ENCODE peak calls at places on chromosomes 4 and X, in nine cellular contexts. W is IMR-90, O is heart left ventricle, Y is GM12891, J is thyroid gland, N is H54, F is transverse colon, R is sigmoid colon, M is stomach. B is an unnamed sample.

GRCh38 chr4:120720354-120720753 is 202.2 kb downstream of the PRDM5 start:
- DNase-seq in Y (no peak), O (no peak), W (no peak), R (no peak), M (no peak), F (no peak), J (no peak), N (no peak), B (no peak)

GRCh38 chrX:96314974-96315373 is 369.7 kb upstream of the DIAPH2 start:
- DNase-seq in R (no peak), Y (no peak), F (no peak), M (no peak), N (peak), W (peak), J (no peak), O (no peak), B (no peak)

GRCh38 chr4:1172228-1172851 is at the start of gene SPON2:
- DNase-seq in R (peak), F (no peak), M (no peak), Y (no peak), W (peak), J (no peak), O (no peak), N (no peak), B (peak)

GRCh38 chr4:141620715-141621114 is 15.7 kb upstream of the IL15 start:
- DNase-seq in F (no peak), N (no peak), W (no peak), R (no peak), M (no peak), J (no peak), O (no peak), Y (no peak), B (no peak)

GRCh38 chr4:140326395-140326993 is 47.0 kb upstream of the SCOC start:
- DNase-seq in Y (no peak), F (peak), J (peak), N (no peak), R (no peak), M (no peak), W (peak), O (no peak), B (peak)

GRCh38 chr4:186643501-186644315 is 79.9 kb downstream of the FAT1 start:
- DNase-seq in F (no peak), N (no peak), O (no peak), J (no peak), W (peak), M (no peak), R (no peak), Y (no peak), B (no peak)

GRCh38 chr4:53813991-53814390 is 222.7 kb upstream of the LNX1 start:
- DNase-seq in N (no peak), W (peak), J (no peak), M (no peak), F (no peak), R (no peak), O (no peak), Y (no peak), B (no peak)

GRCh38 chr4:11720292-11720691 is 291.6 kb upstream of the HS3ST1 start:
- DNase-seq in N (no peak), F (no peak), M (no peak), R (no peak), J (no peak), O (no peak), W (peak), Y (peak), B (no peak)

GRCh38 chr4:186871856-186872255 is 148.2 kb upstream of the FAT1 start:
- DNase-seq in F (no peak), O (no peak), J (no peak), W (no peak), M (no peak), Y (no peak), N (no peak), R (no peak), B (no peak)

GRCh38 chrX:16204538-16204937 is 37.3 kb downstream of the MAGEB17 start:
- DNase-seq in Y (no peak), F (no peak), W (no peak), J (no peak), O (no peak), N (no peak), M (no peak), R (no peak), B (no peak)

GRCh38 chrX:108270739-108271396 is 167.4 kb downstream of the COL4A6 start:
- DNase-seq in R (peak), M (no peak), Y (no peak), J (no peak), F (no peak), N (no peak), O (no peak), W (peak), B (no peak)

GRCh38 chrX:107715331-107716044 is 60.1 kb downstream of the TSC22D3 start:
- DNase-seq in N (no peak), Y (no peak), W (peak), F (peak), J (no peak), O (no peak), M (no peak), R (no peak), B (no peak)

GRCh38 chr4:108219998-108220397 is 51.3 kb upstream of the LEF1 start:
- DNase-seq in O (no peak), F (no peak), R (no peak), N (no peak), W (no peak), Y (no peak), J (no peak), M (no peak), B (no peak)

GRCh38 chr4:149986916-149987315 is 91.3 kb upstream of the DCLK2 start:
- DNase-seq in N (no peak), R (no peak), W (no peak), O (no peak), J (no peak), Y (no peak), M (no peak), F (no peak), B (no peak)

GRCh38 chr4:163017135-163017534 is 149.6 kb downstream of the NAF1 start:
- DNase-seq in M (no peak), Y (no peak), R (no peak), F (no peak), O (no peak), J (no peak), W (no peak), N (no peak), B (no peak)

GRCh38 chrX:120457766-120458180 is 11.3 kb downstream of the LAMP2 start:
- DNase-seq in R (no peak), W (peak), Y (no peak), F (no peak), N (peak), O (no peak), J (peak), M (no peak), B (no peak)

GRCh38 chr4:47122592-47123291 is 91.4 kb downstream of the GABRB1 start:
- DNase-seq in N (peak), W (peak), O (peak), R (no peak), M (peak), F (peak), Y (peak), J (peak), B (no peak)

GRCh38 chr4:144659493-144659892 is 13.5 kb downstream of the HHIP start:
- DNase-seq in Y (no peak), F (no peak), N (no peak), M (no peak), W (no peak), J (no peak), O (no peak), R (no peak), B (no peak)

GRCh38 chr4:87078987-87079469 is 141.4 kb downstream of the KLHL8 start:
- DNase-seq in W (peak), Y (no peak), N (no peak), O (peak), M (no peak), F (no peak), R (peak), J (no peak), B (no peak)

GRCh38 chrX:275967-276587 is 5.1 kb upstream of the PLCXD1 start:
- DNase-seq in N (peak), M (peak), F (peak), Y (peak), R (peak), W (peak), O (peak), J (peak), B (no peak)

GRCh38 chrX:11757729-11758399 is at the start of gene MSL3:
- DNase-seq in J (peak), Y (peak), R (peak), O (peak), W (peak), M (peak), F (peak), N (peak), B (peak)

GRCh38 chr4:150579591-150580234 is 2.2 kb upstream of the MAB21L2 start:
- DNase-seq in J (no peak), M (no peak), R (peak), W (peak), F (no peak), N (no peak), Y (no peak), O (peak), B (no peak)

GRCh38 chr4:151276787-151277557 is at the start of gene PRSS48:
- DNase-seq in F (peak), W (peak), M (peak), Y (peak), N (peak), O (peak), J (peak), R (peak), B (peak)

GRCh38 chr4:173242466-173243250 is 74.0 kb downstream of the GALNT7 start:
- DNase-seq in M (no peak), F (no peak), W (no peak), J (peak), N (no peak), R (no peak), O (no peak), Y (no peak), B (no peak)

GRCh38 chr4:40482985-40483647 is 146.5 kb downstream of the RBM47 start:
- DNase-seq in O (no peak), N (no peak), R (no peak), W (no peak), Y (no peak), F (no peak), M (no peak), J (peak), B (no peak)

GRCh38 chrX:136176399-136176825 is 29.1 kb downstream of the FHL1 start:
- DNase-seq in J (peak), M (no peak), N (no peak), R (peak), F (no peak), O (no peak), W (peak), Y (no peak), B (peak)

GRCh38 chr4:76589872-76590846 is 155.1 kb downstream of the SHROOM3 start:
- DNase-seq in W (peak), N (peak), O (peak), R (no peak), M (peak), J (peak), F (peak), Y (no peak), B (peak)

GRCh38 chr4:81042578-81043365 is 12.3 kb downstream of the BMP3 start:
- DNase-seq in O (no peak), F (no peak), Y (no peak), W (no peak), M (no peak), R (no peak), J (no peak), N (no peak), B (no peak)

GRCh38 chr4:148112231-148112982 is 329.8 kb downstream of the NR3C2 start:
- DNase-seq in R (no peak), Y (no peak), O (no peak), J (no peak), W (peak), F (no peak), N (no peak), M (no peak), B (no peak)

GRCh38 chr4:13983189-13983790 is 355.8 kb upstream of the BOD1L1 start:
- DNase-seq in R (no peak), F (no peak), Y (no peak), M (no peak), O (no peak), W (no peak), J (no peak), N (no peak), B (no peak)

GRCh38 chr4:36310793-36311192 is 29.4 kb downstream of the DTHD1 start:
- DNase-seq in Y (no peak), M (no peak), O (peak), F (peak), R (peak), J (no peak), W (no peak), N (no peak), B (no peak)

GRCh38 chr4:108972613-108973283 is 209.9 kb upstream of the ETNPPL start:
- DNase-seq in W (no peak), O (no peak), J (no peak), M (no peak), F (no peak), R (no peak), N (no peak), Y (no peak), B (no peak)

GRCh38 chrX:149510386-149510785 is 5.3 kb upstream of the IDS start:
- DNase-seq in O (no peak), N (no peak), M (no peak), F (no peak), Y (no peak), R (no peak), J (peak), W (no peak), B (no peak)

GRCh38 chr4:126065016-126065415 is 750.3 kb downstream of the FAT4 start:
- DNase-seq in F (no peak), N (no peak), O (no peak), R (no peak), J (no peak), W (no peak), M (no peak), Y (no peak), B (no peak)

DNA sequence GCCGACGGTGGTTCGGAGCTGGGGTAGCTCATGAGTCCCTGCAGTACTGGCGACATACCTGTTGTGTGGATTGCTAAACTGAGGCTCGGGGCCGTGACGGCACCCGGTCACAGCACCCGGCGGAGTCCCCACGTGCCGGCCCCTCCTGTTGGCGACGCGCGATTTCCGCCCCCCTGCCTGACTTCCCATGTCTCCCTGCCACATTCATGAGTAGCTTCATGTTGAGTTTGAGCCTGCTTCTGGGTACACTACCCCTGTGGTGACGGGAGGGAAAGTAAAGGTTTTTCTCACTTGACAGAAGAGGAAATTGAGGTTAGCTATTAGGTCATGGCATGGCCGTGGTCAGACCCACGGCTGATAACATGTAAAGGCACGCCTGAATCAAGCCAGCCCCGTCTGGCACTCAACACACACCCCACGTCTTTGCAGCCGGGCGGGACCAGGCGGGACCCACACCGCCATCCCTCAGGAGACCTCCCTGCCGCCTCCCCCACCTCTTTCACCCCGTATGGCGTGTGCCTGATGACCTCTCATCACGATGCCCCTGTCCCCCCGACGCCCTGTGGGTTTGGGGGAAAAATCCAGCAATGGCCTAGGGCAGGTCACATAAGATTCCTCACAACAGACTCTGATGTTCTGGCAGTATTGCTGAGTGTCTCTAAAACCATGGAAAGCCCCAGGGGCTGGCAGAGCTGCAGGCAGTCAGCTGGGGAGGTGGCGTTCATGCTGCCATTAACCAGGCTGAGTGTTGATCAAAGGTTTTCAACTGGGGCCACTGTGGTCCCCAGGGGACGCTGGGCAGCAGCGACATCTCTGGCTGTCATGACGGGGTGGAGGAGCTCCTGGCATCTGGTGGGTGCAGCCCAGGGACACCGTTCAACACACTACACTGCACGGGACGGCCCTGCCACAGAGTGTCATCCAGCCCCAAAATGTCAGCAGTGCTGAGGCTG is 29.2 kb downstream of the P2RY8 start:
- DNase-seq in W (no peak), O (no peak), J (no peak), F (peak), N (no peak), R (peak), Y (no peak), M (no peak), B (no peak)
- TF ChIP-seq POLR2A in W (no peak), O (no peak), J (no peak), F (no peak), N (no peak), R (no peak), Y (peak), M (no peak), B (no peak)

DNA sequence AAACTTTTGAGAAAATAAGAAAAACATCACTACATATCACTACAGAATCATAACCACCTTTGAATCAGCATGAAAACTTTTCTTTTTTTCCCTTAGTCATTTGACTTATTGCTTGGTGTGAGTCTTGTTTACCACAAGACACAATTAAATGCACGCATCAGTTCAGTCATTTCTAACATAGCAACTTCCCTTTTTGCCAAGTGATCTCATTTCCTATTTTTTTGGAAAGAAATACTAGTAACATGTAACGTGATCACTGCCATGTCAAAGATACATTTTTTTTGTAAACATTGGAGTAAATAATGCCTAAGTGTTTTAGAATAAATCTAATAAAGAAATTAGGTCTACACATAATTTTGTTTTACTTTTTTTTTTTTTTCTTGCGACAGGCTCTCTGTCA is 5.1 kb upstream of the CXCL8 start:
- DNase-seq in R (no peak), O (no peak), Y (no peak), J (no peak), M (no peak), N (no peak), F (no peak), W (peak), B (no peak)
- TF ChIP-seq POLR2A in R (no peak), O (no peak), Y (no peak), J (no peak), M (no peak), N (no peak), F (no peak), W (no peak), B (no peak)

DNA sequence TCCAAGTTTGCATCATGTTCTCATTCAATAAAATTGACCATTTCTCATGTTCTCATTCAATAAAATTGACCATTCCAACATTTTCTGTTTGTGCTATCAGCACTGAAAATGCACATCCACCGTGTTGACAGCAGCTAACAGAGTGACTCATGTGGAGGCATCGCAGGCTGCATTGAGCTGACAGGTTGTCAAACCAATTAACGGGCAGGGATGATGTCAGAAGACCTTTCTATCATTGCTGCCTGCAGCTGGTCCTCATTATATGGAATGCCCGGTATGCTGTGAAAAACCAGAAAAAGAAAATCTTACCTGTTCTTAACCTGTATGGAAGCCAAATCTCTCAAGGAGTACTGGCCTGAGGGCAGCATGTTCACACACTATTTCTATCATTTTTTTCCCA is 202.0 kb downstream of the SMIM20 start:
- DNase-seq in M (no peak), O (no peak), R (no peak), W (no peak), F (no peak), Y (no peak), N (no peak), J (no peak), B (no peak)
- TF ChIP-seq POLR2A in M (no peak), O (no peak), R (no peak), W (no peak), F (no peak), Y (no peak), N (no peak), J (no peak), B (no peak)

DNA sequence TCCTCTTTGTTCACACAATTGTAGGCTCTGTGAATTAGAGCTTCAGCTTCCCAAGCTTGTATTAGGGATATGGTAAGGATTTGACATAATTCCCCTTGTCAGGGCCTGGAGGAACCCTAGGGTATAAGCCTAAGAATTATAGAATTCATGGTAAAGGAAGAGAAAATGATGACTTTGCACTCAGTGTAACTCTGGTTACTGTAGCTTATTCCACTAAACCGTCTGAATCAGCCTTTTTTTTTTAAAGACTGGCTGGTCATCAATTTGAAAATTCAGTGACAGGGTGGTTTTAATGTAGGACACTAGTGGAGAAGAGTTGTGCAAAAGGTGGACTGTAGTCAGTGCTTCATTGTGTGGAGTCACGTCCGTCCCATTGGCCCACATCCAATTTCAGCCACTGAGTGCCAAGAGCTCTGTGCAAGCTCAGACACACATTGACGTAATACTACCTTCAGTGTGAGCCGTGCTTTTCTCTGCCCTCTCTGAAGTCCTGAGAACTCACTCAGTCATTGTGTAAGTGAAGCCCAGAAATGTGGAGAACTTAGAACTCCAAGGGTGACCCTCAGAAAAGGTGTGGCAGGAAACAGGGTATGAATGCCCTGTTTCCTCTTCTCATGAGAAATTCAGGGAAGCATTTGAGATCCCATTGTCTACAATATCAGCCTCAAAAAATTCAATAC is 449.8 kb downstream of the C4orf33 start:
- DNase-seq in O (peak), J (peak), F (peak), N (no peak), Y (no peak), W (no peak), R (peak), M (peak), B (peak)
- TF ChIP-seq POLR2A in O (no peak), J (no peak), F (no peak), N (no peak), Y (no peak), W (no peak), R (no peak), M (no peak), B (no peak)